ENCODE peak calls at places on chromosomes 1 and 21, in eight cellular contexts. W is activated CD4-positive, alpha-beta T cell treated with anti-CD3 and anti-CD28 coated beads for 48 hours; R is COLO829; F is Panc1; V is ACHN; M is stomach; C is left ventricle myocardium superior; X is mesendoderm. J is an unnamed sample.
A peak's percentile ranks its signal among the peaks of the same experiment; 100 is the strongest.

GRCh38 chr1:193058529-193059281 is 455 bp downstream of the UCHL5 start:
- DNase-seq in F (no peak), R (peak; percentile 53), M (peak; percentile 44), X (peak; percentile 47), W (peak; percentile 81), V (peak; percentile 66), C (peak; percentile 31), J (peak; percentile 34)

GRCh38 chr1:237938553-237938952 is 47.8 kb upstream of the ZP4 start:
- DNase-seq in F (no peak), V (no peak), R (peak; percentile 39), X (peak; percentile 63), W (peak; percentile 3), C (no peak), M (no peak), J (no peak)

GRCh38 chr1:12600880-12601633 is 17.0 kb downstream of the DHRS3 start:
- DNase-seq in R (no peak), V (peak; percentile 71), M (peak; percentile 68), F (no peak), W (peak; percentile 61), C (peak; percentile 58), X (peak; percentile 79), J (no peak)

GRCh38 chr21:37072239-37072987 is 458 bp downstream of the PIGP start:
- DNase-seq in X (no peak), C (peak; percentile 92), V (peak; percentile 57), W (peak; percentile 74), M (peak; percentile 58), F (no peak), R (no peak), J (peak; percentile 97)

GRCh38 chr21:44519346-44520325 is 20.4 kb downstream of the KRTAP10-1 start:
- DNase-seq in V (no peak), M (no peak), X (no peak), R (no peak), W (no peak), C (peak; percentile 11), F (no peak), J (no peak)

GRCh38 chr1:205502992-205503391 is 1.5 kb upstream of the CDK18 start:
- DNase-seq in C (no peak), V (no peak), X (no peak), F (no peak), R (no peak), W (no peak), M (no peak), J (no peak)

GRCh38 chr1:8353386-8353785 is 35.5 kb downstream of the SLC45A1 start:
- DNase-seq in C (peak; percentile 56), R (no peak), V (no peak), M (no peak), F (no peak), W (no peak), X (no peak), J (no peak)

GRCh38 chr1:16617778-16618580 is 4.6 kb upstream of the NBPF1 start:
- DNase-seq in R (no peak), C (no peak), V (no peak), F (no peak), X (no peak), M (peak; percentile 24), W (no peak), J (no peak)

GRCh38 chr1:98493469-98493868 is 168.1 kb upstream of the SNX7 start:
- DNase-seq in R (no peak), W (no peak), V (no peak), C (no peak), F (no peak), X (peak; percentile 5), M (no peak), J (no peak)

GRCh38 chr1:42877380-42877779 is 31.0 kb downstream of the ZNF691 start:
- DNase-seq in R (no peak), C (peak; percentile 35), X (peak; percentile 76), V (no peak), M (no peak), W (no peak), F (no peak), J (no peak)

J was measured in putamen.